ENCODE peak calls at places on chromosomes 11 and 22, in ten cellular contexts. H is fibroblast of mammary gland, C is psoas muscle, Q is AG09309, G is upper lobe of left lung, V is fibroblast of pulmonary artery, S is astrocyte of the spinal cord, P is heart left ventricle, X is BJ, I is mesothelial cell of epicardium. T is an unnamed sample.

GRCh38 chr11:14237333-14237988 is 121.5 kb downstream of the RRAS2 start:
- DNase-seq in H (no peak), G (no peak), P (no peak), V (no peak), C (no peak), S (no peak), Q (no peak), X (no peak), I (no peak), T (no peak)

GRCh38 chr11:83272627-83273026 is 13.5 kb downstream of the CCDC90B start:
- DNase-seq in V (peak), I (no peak), P (no peak), H (peak), S (peak), Q (no peak), X (peak), G (no peak), C (no peak), T (peak)

GRCh38 chr11:17923213-17923612 is 89.6 kb downstream of the SERGEF start:
- DNase-seq in X (no peak), C (peak), I (no peak), Q (no peak), V (peak), H (peak), P (peak), S (no peak), G (no peak), T (peak)

GRCh38 chr11:72789493-72790131 is 4.2 kb downstream of the STARD10 start:
- DNase-seq in P (peak), H (peak), I (no peak), V (peak), S (no peak), X (no peak), G (peak), C (no peak), Q (no peak), T (no peak)

GRCh38 chr11:69640995-69641581 is at the start of gene CCND1:
- DNase-seq in G (peak), S (peak), C (peak), I (no peak), P (peak), V (peak), H (peak), Q (peak), X (peak), T (peak)

GRCh38 chr22:49261616-49262015 is 566.1 kb downstream of the BRD1 start:
- DNase-seq in I (peak), S (no peak), H (no peak), G (no peak), C (no peak), P (no peak), V (no peak), Q (no peak), X (no peak), T (no peak)

GRCh38 chr11:86288776-86289507 is 13.1 kb upstream of the HIKESHI start:
- DNase-seq in I (no peak), X (no peak), V (peak), C (no peak), H (no peak), P (no peak), Q (no peak), S (no peak), G (no peak), T (no peak)

GRCh38 chr11:1506981-1507380 is 20.4 kb upstream of the MOB2 start:
- DNase-seq in P (peak), Q (no peak), H (no peak), G (peak), X (no peak), I (no peak), V (no peak), S (no peak), C (no peak), T (no peak)

GRCh38 chr11:67400942-67401494 is 640 bp downstream of the PPP1CA start:
- DNase-seq in V (no peak), S (no peak), G (no peak), P (peak), Q (no peak), C (no peak), X (no peak), I (no peak), H (no peak), T (no peak)

GRCh38 chr11:35304393-35304790 is 115.0 kb downstream of the SLC1A2 start:
- DNase-seq in I (no peak), X (no peak), H (peak), G (no peak), C (no peak), Q (peak), V (peak), P (no peak), S (peak), T (no peak)

GRCh38 chr11:73648629-73649046 is 2.3 kb downstream of the PLEKHB1 start:
- DNase-seq in P (no peak), G (peak), I (no peak), C (no peak), H (no peak), S (no peak), V (no peak), X (no peak), Q (no peak), T (no peak)

GRCh38 chr22:39152024-39152510 is 413 bp downstream of the CBX7 start:
- DNase-seq in X (no peak), Q (no peak), S (no peak), H (no peak), G (no peak), I (no peak), V (no peak), P (no peak), C (no peak), T (no peak)

GRCh38 chr11:66280428-66280827 is 2.5 kb downstream of the CNIH2 start:
- DNase-seq in V (no peak), P (no peak), S (peak), C (no peak), X (no peak), G (peak), Q (no peak), I (no peak), H (no peak), T (no peak)

GRCh38 chr11:29486301-29486700 is 530.5 kb downstream of the KCNA4 start:
- DNase-seq in S (no peak), P (no peak), X (no peak), G (no peak), I (no peak), H (no peak), C (no peak), Q (no peak), V (no peak), T (peak)

GRCh38 chr11:34650528-34650927 is 29.6 kb downstream of the EHF start:
- DNase-seq in Q (no peak), S (peak), X (no peak), G (no peak), H (peak), P (no peak), C (no peak), I (no peak), V (peak), T (no peak)

GRCh38 chr11:47955356-47955755 is 25.0 kb upstream of the PTPRJ start:
- DNase-seq in V (no peak), I (no peak), C (no peak), P (no peak), S (no peak), H (no peak), X (no peak), Q (no peak), G (no peak), T (no peak)

GRCh38 chr22:43879901-43880742 is 11.7 kb downstream of the PNPLA5 start:
- DNase-seq in I (no peak), P (no peak), X (no peak), H (no peak), V (no peak), C (no peak), S (no peak), Q (no peak), G (no peak), T (no peak)

GRCh38 chr22:31829505-31829904 is 75.7 kb downstream of the DEPDC5 start:
- DNase-seq in C (peak), P (no peak), Q (peak), H (peak), X (peak), V (peak), S (peak), I (no peak), G (no peak), T (peak)

GRCh38 chr11:704799-705645 is 1.0 kb upstream of the EPS8L2 start:
- DNase-seq in S (no peak), X (no peak), H (no peak), C (no peak), G (peak), I (no peak), V (no peak), P (peak), Q (no peak), T (no peak)

GRCh38 chr11:114040706-114041211 is 18.8 kb upstream of the ZBTB16 start:
- DNase-seq in V (peak), Q (peak), S (peak), G (no peak), P (no peak), I (no peak), X (no peak), H (peak), C (no peak), T (no peak)

GRCh38 chr22:29871684-29872083 is 11.3 kb upstream of the MTMR3 start:
- DNase-seq in H (no peak), Q (no peak), G (no peak), I (peak), P (no peak), X (no peak), C (no peak), S (no peak), V (no peak), T (no peak)

GRCh38 chr11:27909386-27909785 is 198.6 kb downstream of the KIF18A start:
- DNase-seq in Q (no peak), P (no peak), C (no peak), I (no peak), X (no peak), V (no peak), S (no peak), G (no peak), H (no peak), T (no peak)

GRCh38 chr11:35138949-35139881 is at the start of gene CD44:
- DNase-seq in C (peak), Q (peak), P (peak), I (no peak), H (peak), S (peak), V (peak), X (peak), G (peak), T (no peak)

GRCh38 chr11:70364745-70365535 is 33.4 kb upstream of the CTTN start:
- DNase-seq in S (no peak), I (no peak), C (no peak), V (no peak), H (no peak), X (no peak), P (no peak), Q (no peak), G (no peak), T (no peak)

GRCh38 chr22:23781533-23781932 is 5.2 kb upstream of the SMARCB1 start:
- DNase-seq in G (no peak), V (no peak), C (peak), S (peak), H (peak), I (no peak), P (no peak), Q (no peak), X (no peak), T (no peak)

GRCh38 chr11:77074205-77074604 is 7.4 kb downstream of the CAPN5 start:
- DNase-seq in I (no peak), S (no peak), H (no peak), Q (no peak), X (no peak), P (no peak), V (no peak), G (no peak), C (no peak), T (no peak)

GRCh38 chr22:48902001-48902869 is 925.4 kb downstream of the BRD1 start:
- DNase-seq in V (no peak), I (no peak), P (no peak), G (peak), S (no peak), X (no peak), H (no peak), C (no peak), Q (no peak), T (no peak)

GRCh38 chr22:45069925-45070324 is 60.1 kb upstream of the PHF21B start:
- DNase-seq in S (no peak), P (no peak), Q (no peak), H (no peak), G (no peak), X (no peak), C (no peak), V (no peak), I (no peak), T (no peak)

GRCh38 chr11:64500176-64501013 is 90.6 kb upstream of the SLC22A12 start:
- DNase-seq in Q (no peak), V (no peak), I (no peak), C (no peak), P (no peak), G (no peak), S (no peak), X (no peak), H (peak), T (no peak)

GRCh38 chr11:71386232-71386631 is 62.0 kb downstream of the DHCR7 start:
- DNase-seq in I (no peak), V (no peak), G (no peak), H (no peak), S (no peak), P (no peak), Q (no peak), C (no peak), X (no peak), T (no peak)

GRCh38 chr22:47175151-47175760 is 412.8 kb downstream of the TBC1D22A start:
- DNase-seq in G (no peak), C (peak), I (no peak), P (peak), H (peak), V (peak), X (no peak), S (no peak), Q (no peak), T (no peak)

GRCh38 chr11:46438211-46438610 is 46.6 kb upstream of the CHRM4 start:
- DNase-seq in I (no peak), C (no peak), H (no peak), X (no peak), S (no peak), Q (no peak), G (no peak), V (no peak), P (no peak), T (no peak)

GRCh38 chr11:1060885-1061616 is 13.6 kb upstream of the MUC2 start:
- DNase-seq in S (peak), V (peak), G (no peak), I (no peak), H (peak), P (no peak), Q (peak), X (peak), C (peak), T (peak)

GRCh38 chr22:32789797-32790620 is 11.5 kb upstream of the TIMP3 start:
- DNase-seq in V (no peak), Q (no peak), S (no peak), X (no peak), P (no peak), G (no peak), H (no peak), I (no peak), C (no peak), T (no peak)

GRCh38 chr11:122863704-122864326 is 18.7 kb upstream of the JHY start:
- DNase-seq in X (no peak), I (no peak), V (peak), H (peak), S (peak), P (no peak), Q (no peak), C (peak), G (no peak), T (no peak)

GRCh38 chr22:49153921-49154320 is 673.8 kb downstream of the BRD1 start:
- DNase-seq in Q (no peak), S (no peak), X (no peak), I (no peak), V (no peak), H (no peak), P (no peak), G (no peak), C (no peak), T (no peak)

GRCh38 chr22:50271519-50271970 is 1.4 kb upstream of the MAPK11 start:
- DNase-seq in I (peak), V (peak), Q (no peak), S (peak), P (peak), G (peak), X (no peak), C (peak), H (peak), T (no peak)
- TF ChIP-seq CTCF in I (no peak), V (no peak), Q (peak), S (peak), P (peak), G (peak), X (peak), C (no peak), H (no peak), T (no peak)

GRCh38 chr22:40203568-40203967 is 25.8 kb downstream of the TNRC6B start:
- DNase-seq in S (no peak), G (no peak), V (no peak), I (no peak), Q (no peak), H (no peak), C (no peak), X (no peak), P (no peak), T (no peak)
- TF ChIP-seq CTCF in S (no peak), G (no peak), V (no peak), I (no peak), Q (no peak), H (no peak), C (no peak), X (no peak), P (no peak), T (no peak)

GRCh38 chr11:26287067-26287518 is 44.8 kb upstream of the ANO3 start:
- DNase-seq in G (no peak), X (no peak), I (no peak), P (no peak), H (peak), S (no peak), V (no peak), C (no peak), Q (no peak), T (no peak)
- TF ChIP-seq CTCF in G (no peak), X (no peak), I (no peak), P (no peak), H (no peak), S (no peak), V (no peak), C (no peak), Q (no peak), T (no peak)

GRCh38 chr22:37546436-37547248 is 13.6 kb upstream of the CDC42EP1 start:
- DNase-seq in V (peak), C (peak), S (peak), P (peak), I (no peak), X (no peak), G (peak), Q (no peak), H (peak), T (no peak)
- TF ChIP-seq CTCF in V (peak), C (no peak), S (no peak), P (no peak), I (no peak), X (peak), G (no peak), Q (peak), H (no peak), T (no peak)

GRCh38 chr22:19629720-19630419 is 84.4 kb upstream of the SEPTIN5 start:
- DNase-seq in I (peak), Q (peak), V (peak), C (peak), X (no peak), G (no peak), H (peak), S (peak), P (peak), T (peak)

GRCh38 chr22:19630614-19631013 is 83.7 kb upstream of the SEPTIN5 start:
- DNase-seq in I (no peak), G (no peak), C (no peak), S (no peak), P (no peak), H (no peak), X (no peak), Q (no peak), V (no peak), T (no peak)

GRCh38 chr22:19634206-19634536 is 80.1 kb upstream of the SEPTIN5 start:
- DNase-seq in Q (no peak), P (no peak), V (no peak), X (no peak), H (no peak), S (no peak), G (no peak), I (no peak), C (no peak), T (no peak)

GRCh38 chr22:19632671-19633148 is 81.6 kb upstream of the SEPTIN5 start:
- DNase-seq in I (no peak), G (no peak), P (no peak), Q (no peak), C (no peak), V (no peak), S (no peak), H (no peak), X (no peak), T (no peak)

GRCh38 chr22:19631899-19632670 is 82.2 kb upstream of the SEPTIN5 start:
- DNase-seq in G (no peak), P (no peak), I (no peak), S (peak), C (no peak), V (peak), H (peak), X (no peak), Q (peak), T (peak)
- TF ChIP-seq CTCF in G (no peak), P (no peak), I (peak), S (peak), C (peak), V (peak), H (peak), X (peak), Q (peak), T (peak)

GRCh38 chr11:26027887-26028286 is 304.0 kb upstream of the ANO3 start:
- DNase-seq in S (no peak), X (no peak), C (no peak), G (no peak), I (no peak), H (no peak), V (no peak), Q (no peak), P (no peak), T (no peak)
- TF ChIP-seq CTCF in S (no peak), X (no peak), C (no peak), G (no peak), I (no peak), H (no peak), V (no peak), Q (no peak), P (no peak), T (no peak)

T was measured in retinal pigment epithelial cell.